ENCODE peak calls at places on chromosomes 7 and 10, in five cellular contexts. Q is left ventricle myocardium inferior, S is psoas muscle, C is SK-N-SH, D is mesenchymal stem cell. L is an unnamed sample.

GRCh38 chr7:122416316-122416925 is 111.9 kb upstream of the FEZF1 start:
- DNase-seq in Q (no peak), S (no peak), C (no peak), D (no peak), L (peak; percentile 41)

GRCh38 chr7:30086529-30086928 is 48.3 kb upstream of the MTURN start:
- DNase-seq in Q (no peak), S (no peak), C (no peak), D (no peak), L (no peak)

GRCh38 chr7:135326636-135327280 is 93.1 kb downstream of the STRA8 start:
- DNase-seq in Q (no peak), S (no peak), C (no peak), D (no peak), L (no peak)

GRCh38 chr10:67306588-67307205 is 380.9 kb downstream of the LRRTM3 start:
- DNase-seq in Q (no peak), S (no peak), C (peak; percentile 36), D (peak; percentile 6), L (peak; percentile 66)

GRCh38 chr10:125878957-125879835 is 1.9 kb downstream of the DHX32 start:
- DNase-seq in Q (no peak), S (no peak), C (no peak), D (peak; percentile 96), L (peak; percentile 78)

GRCh38 chr10:121813211-121813812 is 114.5 kb downstream of the ATE1 start:
- DNase-seq in Q (no peak), S (no peak), C (no peak), D (peak; percentile 26), L (no peak)

GRCh38 chr10:21212912-21213311 is 312.6 kb downstream of the SKIDA1 start:
- DNase-seq in Q (no peak), S (no peak), C (peak; percentile 16), D (no peak), L (no peak)

GRCh38 chr10:116771101-116771705 is 28.8 kb upstream of the HSPA12A start:
- DNase-seq in Q (peak; percentile 67), S (peak; percentile 81), C (no peak), D (peak; percentile 97), L (peak; percentile 75)

GRCh38 chr10:128898133-128898915 is 568.7 kb upstream of the MGMT start:
- DNase-seq in Q (no peak), S (no peak), C (no peak), D (no peak), L (no peak)

GRCh38 chr7:43294080-43294630 is 181.7 kb downstream of the HECW1 start:
- DNase-seq in Q (no peak), S (no peak), C (no peak), D (peak; percentile 58), L (peak; percentile 11)

GRCh38 chr10:26859241-26860025 is 1.3 kb downstream of the ABI1 start:
- DNase-seq in Q (no peak), S (no peak), C (no peak), D (no peak), L (peak; percentile 49)

GRCh38 chr7:40268836-40269235 is 134.0 kb downstream of the SUGCT start:
- DNase-seq in Q (no peak), S (no peak), C (no peak), D (no peak), L (no peak)

GRCh38 chr10:34804306-34804705 is 10.8 kb downstream of the PARD3 start:
- DNase-seq in Q (no peak), S (no peak), C (no peak), D (no peak), L (no peak)

GRCh38 chr10:73814896-73815718 is 3.7 kb upstream of the NDST2 start:
- DNase-seq in Q (no peak), S (peak; percentile 62), C (peak; percentile 70), D (no peak), L (peak; percentile 20)

GRCh38 chr7:103689262-103689661 is 243.3 kb upstream of the SLC26A5 start:
- DNase-seq in Q (no peak), S (no peak), C (no peak), D (no peak), L (no peak)

GRCh38 chr10:4770766-4771553 is 55.0 kb upstream of the AKR1E2 start:
- DNase-seq in Q (no peak), S (no peak), C (peak; percentile 8), D (peak; percentile 97), L (peak; percentile 78)

GRCh38 chr10:974038-974784 is 14.0 kb upstream of the GTPBP4 start:
- DNase-seq in Q (no peak), S (no peak), C (no peak), D (peak; percentile 13), L (no peak)

GRCh38 chr7:84455788-84456187 is 261.2 kb upstream of the SEMA3A start:
- DNase-seq in Q (no peak), S (no peak), C (no peak), D (peak; percentile 4), L (peak; percentile 58)

GRCh38 chr10:3853016-3853415 is 68.0 kb upstream of the KLF6 start:
- DNase-seq in Q (no peak), S (no peak), C (no peak), D (peak; percentile 20), L (no peak)

GRCh38 chr10:70331486-70332268 is 47.9 kb upstream of the NPFFR1 start:
- DNase-seq in Q (peak; percentile 49), S (peak; percentile 81), C (peak; percentile 79), D (peak; percentile 97), L (peak; percentile 85)

GRCh38 chr10:71213127-71213616 is 802 bp downstream of the UNC5B start:
- DNase-seq in Q (peak; percentile 55), S (peak; percentile 72), C (peak; percentile 61), D (peak; percentile 82), L (peak; percentile 79)

GRCh38 chr10:103727546-103727963 is 127.8 kb downstream of the SH3PXD2A start:
- DNase-seq in Q (peak; percentile 57), S (no peak), C (peak; percentile 67), D (no peak), L (no peak)

GRCh38 chr10:70690584-70690983 is 18.3 kb downstream of the ADAMTS14 start:
- DNase-seq in Q (no peak), S (no peak), C (no peak), D (no peak), L (no peak)

GRCh38 chr10:114017873-114018272 is 25.8 kb upstream of the ADRB1 start:
- DNase-seq in Q (no peak), S (no peak), C (no peak), D (no peak), L (no peak)

GRCh38 chr7:22300839-22301238 is 56.1 kb downstream of the RAPGEF5 start:
- DNase-seq in Q (no peak), S (no peak), C (no peak), D (no peak), L (no peak)

GRCh38 chr10:101444058-101444457 is 90.1 kb downstream of the BTRC start:
- DNase-seq in Q (no peak), S (no peak), C (no peak), D (peak; percentile 18), L (peak; percentile 23)

GRCh38 chr10:93859049-93859655 is 34.6 kb upstream of the SLC35G1 start:
- DNase-seq in Q (no peak), S (no peak), C (peak; percentile 26), D (peak; percentile 36), L (peak; percentile 66)

GRCh38 chr10:12709516-12709915 is 292.0 kb downstream of the CCDC3 start:
- DNase-seq in Q (no peak), S (no peak), C (no peak), D (no peak), L (peak; percentile 77)

DNA sequence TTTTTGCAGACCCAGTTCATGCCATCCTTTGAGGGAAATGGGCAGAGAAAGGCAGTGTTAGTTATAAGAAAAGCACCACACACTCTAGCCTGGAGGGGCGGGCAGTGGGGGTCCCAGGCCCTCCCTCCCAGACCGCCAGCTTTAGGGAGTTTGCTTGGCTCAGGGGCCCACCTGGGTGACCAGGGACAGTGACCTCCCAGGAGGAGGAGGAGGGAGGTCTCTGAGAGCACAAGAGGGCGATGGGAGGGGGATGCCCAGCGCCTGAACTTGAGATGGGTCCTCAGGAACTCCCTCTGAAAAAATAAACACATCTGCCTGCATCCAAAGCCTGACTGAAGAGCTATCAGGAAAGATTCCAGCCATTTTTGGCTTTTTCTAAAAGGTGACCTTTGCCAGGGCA is 32.6 kb downstream of the TRIM8 start:
- DNase-seq in Q (no peak), S (no peak), C (no peak), D (no peak), L (no peak)
- H3K4me1 ChIP-seq in Q (peaks cover 78% of the 10 kb centered on the region), S (peaks cover 45% of the 10 kb centered on the region), C (peaks cover 30% of the 10 kb centered on the region), D (peaks cover 53% of the 10 kb centered on the region), L (peaks cover 33% of the 10 kb centered on the region)

DNA sequence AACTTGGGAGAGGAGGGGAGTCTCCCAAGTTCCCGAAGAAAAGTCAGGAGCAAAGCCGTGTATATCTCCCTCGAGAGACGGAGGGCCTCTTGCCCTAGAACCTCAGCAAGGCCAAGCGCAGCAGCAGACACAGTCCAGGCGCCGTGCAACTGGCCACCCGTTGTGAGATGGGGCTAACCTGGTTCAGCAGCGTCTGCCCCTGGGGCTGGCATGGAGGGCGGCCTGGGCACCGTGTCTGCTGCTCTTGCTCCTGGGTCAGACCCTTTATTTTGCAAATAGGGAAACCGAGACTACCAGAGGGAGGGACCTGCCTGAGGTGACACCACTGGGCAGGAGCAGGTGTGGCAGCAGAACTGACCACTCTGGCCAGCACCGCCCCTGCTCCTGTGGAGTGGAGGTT is 13.4 kb downstream of the ATP5MF start:
- DNase-seq in Q (no peak), S (no peak), C (peak; percentile 25), D (no peak), L (no peak)
- H3K36me3 ChIP-seq in Q (peaks cover 95% of the 10 kb centered on the region), S (peaks cover 97% of the 10 kb centered on the region), C (peaks cover 96% of the 10 kb centered on the region), D (peaks cover 99% of the 10 kb centered on the region), L (peaks cover 95% of the 10 kb centered on the region)

GRCh38 chr10:22489975-22490374 is 144.7 kb downstream of the SPAG6 start:
- DNase-seq in Q (no peak), S (no peak), C (no peak), D (no peak), L (no peak)

GRCh38 chr10:22494007-22494406 is 148.7 kb downstream of the SPAG6 start:
- DNase-seq in Q (no peak), S (no peak), C (no peak), D (no peak), L (no peak)

GRCh38 chr10:22489467-22489866 is 144.2 kb downstream of the SPAG6 start:
- DNase-seq in Q (no peak), S (no peak), C (no peak), D (no peak), L (no peak)

GRCh38 chr10:22491931-22492615 is 146.8 kb downstream of the SPAG6 start:
- DNase-seq in Q (no peak), S (no peak), C (no peak), D (no peak), L (no peak)

DNA sequence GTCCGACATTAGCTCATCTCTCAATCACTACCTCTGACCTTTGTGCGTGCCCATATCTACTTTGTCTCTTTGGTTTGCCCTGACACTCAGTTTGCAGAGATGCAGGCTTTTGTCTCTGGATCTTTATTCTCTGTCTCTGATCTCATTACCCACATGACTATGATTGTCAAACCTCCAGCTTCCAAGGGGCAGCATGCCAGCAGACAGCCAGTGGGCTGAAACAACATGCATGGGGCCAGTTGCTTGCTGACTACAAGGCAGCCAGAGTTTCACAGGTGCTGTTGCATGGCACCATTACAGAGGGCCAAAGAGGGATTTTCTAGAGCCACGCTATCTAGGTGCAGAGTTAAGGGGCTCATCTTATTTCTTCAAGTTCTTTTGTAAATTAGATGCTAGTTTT is 146.2 kb downstream of the SPAG6 start:
- DNase-seq in Q (no peak), S (no peak), C (no peak), D (no peak), L (no peak)
- H3K4me3 ChIP-seq in Q (no peak overlapping the region), S (no peak overlapping the region), C (no peak overlapping the region), D (no peak overlapping the region), L (no peak overlapping the region)

GRCh38 chr7:131011437-131011752 is 277.4 kb upstream of the KLF14 start:
- DNase-seq in Q (no peak), S (peak; percentile 63), C (no peak), D (no peak), L (no peak)
- H3K4me1 ChIP-seq in Q (peaks cover 98% of the 10 kb centered on the region), S (peaks cover 88% of the 10 kb centered on the region), C (peaks cover 67% of the 10 kb centered on the region), D (peaks cover 21% of the 10 kb centered on the region), L (peaks cover 99% of the 10 kb centered on the region)

L was measured in adipocyte.